ENCODE peak calls at places on chromosomes 2 and 18, in four cellular contexts. I is epithelial cell of esophagus, X is lung, S is dorsolateral prefrontal cortex. R is an unnamed sample.
A peak's percentile ranks its signal among the peaks of the same experiment; 100 is the strongest.

GRCh38 chr2:180314086-180314485 is 307.0 kb upstream of the CWC22 start:
- DNase-seq in S (no peak), I (no peak), X (no peak), R (no peak)

GRCh38 chr18:76412010-76412817 is 82.8 kb downstream of the ZNF516 start:
- DNase-seq in I (no peak), X (no peak), S (no peak), R (no peak)

GRCh38 chr18:28984731-28985130 is 807.8 kb upstream of the CDH2 start:
- DNase-seq in S (no peak), X (no peak), I (peak; percentile 22), R (no peak)

GRCh38 chr2:28387082-28387960 is 5.3 kb upstream of the FOSL2 start:
- DNase-seq in X (no peak), I (peak; percentile 41), S (no peak), R (no peak)

GRCh38 chr2:7281348-7281747 is 364.1 kb downstream of the RNF144A start:
- DNase-seq in I (no peak), X (no peak), S (no peak), R (no peak)

GRCh38 chr18:57429607-57430165 is 5.5 kb upstream of the ONECUT2 start:
- DNase-seq in S (no peak), I (no peak), X (no peak), R (no peak)

GRCh38 chr2:188983427-188984101 is 9.4 kb downstream of the COL3A1 start:
- DNase-seq in I (peak; percentile 30), S (no peak), X (no peak), R (no peak)

GRCh38 chr2:156147594-156148330 is 184.8 kb downstream of the NR4A2 start:
- DNase-seq in S (no peak), X (no peak), I (peak; percentile 88), R (no peak)

GRCh38 chr2:112881217-112882000 is 29.6 kb upstream of the IL37 start:
- DNase-seq in S (peak; percentile 69), X (no peak), I (peak; percentile 90), R (no peak)

GRCh38 chr2:145799595-145800108 is 1279.7 kb upstream of the ZEB2 start:
- DNase-seq in X (no peak), I (peak; percentile 16), S (no peak), R (no peak)

GRCh38 chr2:226915846-226916360 is 80.0 kb downstream of the RHBDD1 start:
- DNase-seq in I (peak; percentile 97), S (no peak), X (no peak), R (no peak)

GRCh38 chr2:215368493-215368809 is 56.6 kb downstream of the ATIC start:
- DNase-seq in I (no peak), S (no peak), X (no peak), R (no peak)

GRCh38 chr2:12619975-12620374 is 96.8 kb upstream of the TRIB2 start:
- DNase-seq in X (no peak), I (peak; percentile 82), S (no peak), R (no peak)

GRCh38 chr2:24274809-24275208 is 85.5 kb downstream of the ITSN2 start:
- DNase-seq in S (no peak), I (no peak), X (no peak), R (no peak)

GRCh38 chr2:173922760-173923159 is 42.4 kb downstream of the SP3 start:
- DNase-seq in X (no peak), S (no peak), I (no peak), R (no peak)

GRCh38 chr2:178514664-178515063 is 34.4 kb downstream of the PLEKHA3 start:
- DNase-seq in X (no peak), S (no peak), I (peak; percentile 76), R (no peak)

GRCh38 chr2:127614731-127615130 is 31.2 kb upstream of the GPR17 start:
- DNase-seq in S (no peak), I (no peak), X (no peak), R (no peak)

GRCh38 chr2:241073166-241074064 is 28.7 kb downstream of the MTERF4 start:
- DNase-seq in X (no peak), I (no peak), S (peak; percentile 33), R (no peak)

GRCh38 chr2:20868377-20868776 is 45.5 kb upstream of the LDAH start:
- DNase-seq in I (peak; percentile 20), X (no peak), S (no peak), R (no peak)

GRCh38 chr2:206996556-206997065 is 57.3 kb downstream of the CPO start:
- DNase-seq in I (no peak), S (no peak), X (no peak), R (no peak)

GRCh38 chr2:144431384-144431783 is 88.5 kb downstream of the ZEB2 start:
- DNase-seq in X (no peak), I (no peak), S (no peak), R (no peak)

GRCh38 chr2:237060518-237061312 is 25.0 kb upstream of the COPS8 start:
- DNase-seq in I (peak; percentile 74), X (no peak), S (peak; percentile 54), R (peak; percentile 33)

GRCh38 chr2:15660491-15661294 is 69.0 kb downstream of the DDX1 start:
- DNase-seq in S (no peak), X (no peak), I (no peak), R (no peak)

GRCh38 chr18:69839497-69839896 is 108.2 kb downstream of the CD226 start:
- DNase-seq in X (no peak), I (no peak), S (no peak), R (no peak)

GRCh38 chr2:71892896-71893295 is 254.8 kb downstream of the CYP26B1 start:
- DNase-seq in X (no peak), I (no peak), S (no peak), R (no peak)

GRCh38 chr2:23351388-23352141 is 33.4 kb upstream of the KLHL29 start:
- DNase-seq in S (peak; percentile 88), X (peak; percentile 73), I (peak; percentile 68), R (peak; percentile 57)

GRCh38 chr2:134021830-134022524 is 231.9 kb upstream of the MGAT5 start:
- DNase-seq in S (no peak), I (no peak), X (no peak), R (no peak)

GRCh38 chr2:134027980-134028379 is 225.9 kb upstream of the MGAT5 start:
- DNase-seq in S (no peak), I (peak; percentile 5), X (no peak), R (no peak)

GRCh38 chr2:134019871-134020270 is 234.0 kb upstream of the MGAT5 start:
- DNase-seq in I (no peak), S (no peak), X (no peak), R (no peak)

GRCh38 chr2:134020608-134021007 is 233.3 kb upstream of the MGAT5 start:
- DNase-seq in I (no peak), X (no peak), S (no peak), R (no peak)

DNA sequence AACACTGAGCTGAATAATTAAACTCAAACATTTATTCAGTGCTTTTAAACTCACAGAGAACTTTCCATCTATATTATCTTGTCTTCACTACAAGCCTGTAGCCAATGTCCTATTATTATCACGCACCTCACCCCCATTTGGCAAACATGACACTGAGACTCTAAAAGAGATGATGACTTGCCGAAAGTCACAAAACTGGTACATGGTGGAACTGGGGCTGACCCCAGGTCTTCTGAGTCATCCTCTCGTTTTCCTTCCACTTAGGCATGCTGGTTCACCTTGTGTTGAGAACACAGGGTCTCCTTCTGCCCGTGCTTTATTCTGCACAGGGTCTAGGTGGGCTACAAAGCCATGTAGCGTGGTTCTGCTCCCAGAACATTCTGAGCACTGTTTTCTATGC is 230.0 kb upstream of the MGAT5 start:
- DNase-seq in I (no peak), X (no peak), S (no peak), R (no peak)
- TF ChIP-seq CTCF in I (no peak), X (no peak), S (no peak), R (no peak)

DNA sequence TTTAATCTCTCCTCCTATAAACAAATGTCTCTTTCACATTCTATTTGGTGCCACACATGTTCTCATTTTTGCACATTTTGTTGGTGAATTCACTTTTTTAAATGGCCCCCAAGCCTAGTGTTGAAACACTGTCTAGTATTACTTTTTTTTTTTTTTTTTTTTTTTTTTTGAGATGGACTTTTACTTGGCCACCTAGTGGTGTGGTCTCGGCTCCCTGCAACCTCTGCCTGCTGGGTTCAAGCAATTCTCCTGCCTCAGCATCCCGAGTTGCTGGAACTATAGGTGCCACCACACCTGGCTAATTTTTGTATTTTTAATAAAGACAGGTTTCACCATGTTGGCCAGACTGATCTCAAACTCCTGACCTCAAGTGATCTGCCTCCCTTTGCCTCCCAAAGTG is 273.8 kb upstream of the SLC14A2 start:
- DNase-seq in I (no peak), X (no peak), S (no peak), R (no peak)
- TF ChIP-seq CTCF in I (no peak), X (no peak), S (no peak), R (peak; percentile 40)

GRCh38 chr2:101961287-101962242 is 30.2 kb upstream of the IL1R2 start:
- DNase-seq in S (no peak), X (peak; percentile 77), I (peak; percentile 32), R (no peak)
- TF ChIP-seq CTCF in S (no peak), X (no peak), I (no peak), R (no peak)

DNA sequence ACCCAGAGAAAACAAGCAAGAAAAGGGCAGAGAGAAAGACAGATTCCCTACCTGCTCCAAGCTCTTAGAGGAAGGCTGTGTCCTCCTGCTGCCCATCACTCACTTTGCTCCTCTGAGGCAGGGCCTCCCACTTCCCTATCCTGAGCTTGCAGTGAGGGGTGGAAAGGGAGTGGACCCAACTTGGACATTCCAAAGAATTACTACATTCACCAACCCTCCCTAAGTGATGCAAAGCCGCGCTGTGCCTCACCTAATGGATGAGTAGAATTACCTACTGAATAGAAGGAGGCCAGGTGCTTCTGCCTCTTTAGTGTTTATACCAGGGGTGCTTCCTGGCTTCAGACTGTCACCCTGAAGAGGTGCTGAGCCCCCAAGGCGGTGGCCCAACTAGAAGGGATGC is 5.6 kb upstream of the OSR1 start:
- DNase-seq in X (no peak), S (no peak), I (peak; percentile 11), R (no peak)
- TF ChIP-seq CTCF in X (no peak), S (no peak), I (no peak), R (no peak)

GRCh38 chr18:5787936-5788335 is 107.4 kb downstream of the TMEM200C start:
- DNase-seq in S (no peak), X (no peak), I (no peak), R (no peak)
- TF ChIP-seq CTCF in S (no peak), X (no peak), I (no peak), R (peak; percentile 28)

DNA sequence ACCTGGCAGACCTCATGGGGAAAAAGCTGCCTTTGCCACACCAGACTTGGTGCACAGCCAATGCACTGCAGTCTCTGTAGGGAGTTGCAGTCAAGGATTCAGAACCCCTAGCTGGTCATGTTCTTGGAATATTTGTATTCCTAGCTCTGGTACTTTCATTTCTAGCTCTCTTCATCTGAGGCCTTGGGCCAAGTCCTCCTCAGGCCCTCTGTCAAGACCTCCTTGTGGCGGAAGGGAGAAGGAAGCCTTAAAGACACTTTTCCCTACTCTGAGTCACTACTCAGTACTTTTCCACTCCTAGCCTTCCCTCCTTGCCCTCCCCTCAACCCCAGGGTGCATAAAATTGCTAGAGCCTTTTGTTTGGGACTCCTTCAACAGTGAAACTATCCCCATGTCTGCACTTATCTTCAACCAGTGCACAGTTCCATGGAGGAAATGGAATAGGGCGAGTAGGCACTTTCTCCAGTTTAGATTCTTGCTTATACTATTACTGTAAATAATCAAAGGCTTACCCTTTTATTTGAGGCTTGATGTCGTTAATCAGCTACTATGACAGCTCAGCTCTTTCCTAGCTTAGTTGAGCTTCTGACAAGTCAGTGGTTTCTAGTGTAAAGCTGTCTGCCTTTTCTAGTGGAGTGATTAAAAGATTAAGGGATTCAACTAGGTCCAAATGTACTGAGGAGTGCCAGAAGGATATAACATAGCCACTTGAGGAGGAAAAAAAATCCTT is 15.8 kb downstream of the M1AP start:
- DNase-seq in X (peak; percentile 50), I (no peak), S (no peak), R (no peak)
- TF ChIP-seq CTCF in X (no peak), I (no peak), S (no peak), R (no peak)

R was measured in progenitor cell of endocrine pancreas.